ENCODE peak calls at places on chromosomes 2 and 18, in six cellular contexts. L is K562, N is H1, F is HCT116, E is HepG2, R is GM12878. J is an unnamed sample.
A peak's percentile ranks its signal among the peaks of the same experiment; 100 is the strongest.

GRCh38 chr2:68994864-68995263 is 18.1 kb upstream of the ANTXR1 start:
- DNase-seq in R (no peak), N (no peak), E (no peak), F (no peak), L (no peak), J (no peak)

GRCh38 chr2:32553829-32554432 is 73.9 kb upstream of the TTC27 start:
- DNase-seq in R (peak; percentile 19), L (peak; percentile 43), F (peak; percentile 12), E (peak; percentile 43), N (no peak), J (no peak)

GRCh38 chr2:233423436-233423860 is 69.2 kb downstream of the DGKD start:
- DNase-seq in E (no peak), F (no peak), R (no peak), N (no peak), L (no peak), J (no peak)

GRCh38 chr2:223959688-223960087 is 2.4 kb downstream of the MRPL44 start:
- DNase-seq in N (no peak), E (no peak), F (no peak), R (no peak), L (no peak), J (no peak)

GRCh38 chr2:109173311-109174171 is 44.5 kb downstream of the SH3RF3 start:
- DNase-seq in E (no peak), L (no peak), F (no peak), R (no peak), N (no peak), J (no peak)

GRCh38 chr2:65639156-65639876 is 206.9 kb upstream of the SPRED2 start:
- DNase-seq in E (no peak), F (no peak), L (no peak), N (no peak), R (no peak), J (no peak)

GRCh38 chr18:75265255-75265654 is 54.7 kb downstream of the TSHZ1 start:
- DNase-seq in R (no peak), L (no peak), E (no peak), N (no peak), F (no peak), J (no peak)

GRCh38 chr2:210215120-210215519 is 10.1 kb downstream of the ACADL start:
- DNase-seq in L (no peak), R (no peak), N (no peak), F (no peak), E (no peak), J (no peak)

GRCh38 chr2:10434885-10435419 is 13.2 kb downstream of the ODC1 start:
- DNase-seq in E (peak; percentile 80), L (peak; percentile 88), N (no peak), F (peak; percentile 43), R (no peak), J (peak; percentile 84)

GRCh38 chr2:46198931-46199330 is 98.3 kb upstream of the EPAS1 start:
- DNase-seq in F (no peak), E (no peak), L (no peak), R (no peak), N (no peak), J (no peak)

GRCh38 chr2:229728360-229728759 is 14.0 kb upstream of the DNER start:
- DNase-seq in N (no peak), R (no peak), F (no peak), E (no peak), L (no peak), J (no peak)

GRCh38 chr2:135055182-135055786 is 3.2 kb downstream of the RAB3GAP1 start:
- DNase-seq in E (no peak), R (no peak), N (no peak), L (no peak), F (no peak), J (no peak)

GRCh38 chr2:36013064-36013463 is 342.5 kb upstream of the CRIM1 start:
- DNase-seq in E (no peak), L (no peak), F (no peak), R (no peak), N (no peak), J (no peak)

GRCh38 chr2:168220971-168221819 is 26.2 kb downstream of the STK39 start:
- DNase-seq in N (no peak), E (peak; percentile 98), L (no peak), R (no peak), F (no peak), J (no peak)
- TF ChIP-seq ATF3 in N (no peak), E (no peak), L (no peak), R (no peak), F (no peak), J (no peak)

DNA sequence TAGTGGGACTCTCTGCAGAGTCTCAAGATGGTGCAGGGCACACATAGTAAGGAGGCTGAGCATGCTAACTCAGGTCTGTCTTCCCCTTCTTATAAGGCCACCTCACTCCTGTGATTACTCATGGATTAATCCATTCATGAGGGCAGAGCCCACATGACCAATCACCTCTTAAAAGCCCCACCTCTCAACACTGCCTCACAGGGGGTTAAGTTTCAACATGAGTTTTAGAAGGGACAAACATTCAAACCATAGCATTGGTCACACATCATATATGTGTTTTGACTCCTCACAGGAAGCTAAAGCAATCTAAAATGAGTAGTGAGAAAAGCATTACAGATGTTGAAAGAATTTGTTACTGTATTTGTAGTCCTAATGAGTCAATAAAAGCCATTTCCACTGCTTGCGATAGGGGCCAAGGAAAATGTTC is 57.5 kb downstream of the DTNA start:
- DNase-seq in L (no peak), N (no peak), R (no peak), F (no peak), E (no peak), J (no peak)
- TF ChIP-seq ATF3 in L (no peak), N (no peak), R (no peak), F (no peak), E (no peak), J (no peak)

GRCh38 chr18:8366070-8366469 is 243.2 kb upstream of the RAB12 start:
- DNase-seq in L (no peak), E (no peak), N (no peak), F (no peak), R (no peak), J (no peak)
- TF ChIP-seq ATF3 in L (no peak), E (no peak), N (no peak), F (no peak), R (no peak), J (no peak)

DNA sequence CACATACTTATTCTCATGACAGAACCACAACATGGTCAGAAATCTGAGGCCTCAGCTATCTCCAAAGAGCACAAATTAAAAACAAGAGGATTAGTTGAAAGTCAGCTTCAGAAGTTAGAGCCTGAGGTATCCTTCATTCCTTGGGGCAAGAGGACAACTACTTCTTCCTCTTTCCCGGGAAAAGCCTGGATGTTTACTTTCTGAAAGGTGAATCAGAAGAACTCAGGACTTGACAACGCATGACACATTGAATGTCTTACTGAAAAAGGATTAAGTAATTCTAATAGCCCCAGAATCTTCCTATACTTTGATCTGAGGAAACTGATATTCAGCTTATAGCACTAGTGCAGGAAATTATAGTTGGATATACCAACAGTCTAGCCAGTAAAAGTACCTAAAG is 573.2 kb downstream of the METTL4 start:
- DNase-seq in E (no peak), L (no peak), F (no peak), N (no peak), R (no peak), J (no peak)
- TF ChIP-seq ATF3 in E (no peak), L (no peak), F (no peak), N (no peak), R (no peak), J (no peak)